ENCODE peak calls at places on chromosomes 6 and 20, in five cellular contexts. One of them, this sample, is unnamed.

GRCh38 chr20:37558779-37559178 is 31.1 kb upstream of the BLCAP start:
- DNase-seq in gastrocnemius medialis: no peak
- DNase-seq in IMR-90: no peak
- DNase-seq in right atrium auricular region: no peak
- DNase-seq in astrocyte: no peak
- DNase-seq in this sample: no peak

GRCh38 chr20:60011512-60012507 is 53.6 kb downstream of the CDH26 start:
- DNase-seq in gastrocnemius medialis: no peak
- DNase-seq in IMR-90: no peak
- DNase-seq in right atrium auricular region: no peak
- DNase-seq in astrocyte: no peak
- DNase-seq in this sample: no peak

GRCh38 chr6:43009124-43009523 is 4.6 kb downstream of the MEA1 start:
- DNase-seq in gastrocnemius medialis: peak
- DNase-seq in IMR-90: peak
- DNase-seq in right atrium auricular region: no peak
- DNase-seq in astrocyte: no peak
- DNase-seq in this sample: no peak

GRCh38 chr20:10218536-10219451 is at the start of gene SNAP25:
- DNase-seq in gastrocnemius medialis: no peak
- DNase-seq in IMR-90: peak
- DNase-seq in right atrium auricular region: peak
- DNase-seq in astrocyte: peak
- DNase-seq in this sample: no peak

GRCh38 chr6:31122803-31123706 is 2.8 kb upstream of the CDSN start:
- DNase-seq in gastrocnemius medialis: peak
- DNase-seq in IMR-90: peak
- DNase-seq in right atrium auricular region: peak
- DNase-seq in astrocyte: peak
- DNase-seq in this sample: no peak

GRCh38 chr20:3071610-3072529 is at the start of gene OXT:
- DNase-seq in gastrocnemius medialis: no peak
- DNase-seq in IMR-90: no peak
- DNase-seq in right atrium auricular region: no peak
- DNase-seq in astrocyte: no peak
- DNase-seq in this sample: no peak

GRCh38 chr20:44442298-44443070 is 33.2 kb upstream of the TTPAL start:
- DNase-seq in gastrocnemius medialis: no peak
- DNase-seq in IMR-90: no peak
- DNase-seq in right atrium auricular region: no peak
- DNase-seq in astrocyte: no peak
- DNase-seq in this sample: no peak

GRCh38 chr6:162074641-162075040 is 652.9 kb downstream of the PRKN start:
- DNase-seq in gastrocnemius medialis: no peak
- DNase-seq in IMR-90: no peak
- DNase-seq in right atrium auricular region: no peak
- DNase-seq in astrocyte: no peak
- DNase-seq in this sample: no peak

GRCh38 chr6:94341173-94341572 is 921.8 kb upstream of the EPHA7 start:
- DNase-seq in gastrocnemius medialis: no peak
- DNase-seq in IMR-90: no peak
- DNase-seq in right atrium auricular region: no peak
- DNase-seq in astrocyte: no peak
- DNase-seq in this sample: no peak

GRCh38 chr6:30154709-30155521 is 6.1 kb downstream of the TRIM10 start:
- DNase-seq in gastrocnemius medialis: no peak
- DNase-seq in IMR-90: peak
- DNase-seq in right atrium auricular region: no peak
- DNase-seq in astrocyte: peak
- DNase-seq in this sample: no peak

GRCh38 chr6:107962723-107963122 is 4.7 kb upstream of the SEC63 start:
- DNase-seq in gastrocnemius medialis: no peak
- DNase-seq in IMR-90: no peak
- DNase-seq in right atrium auricular region: no peak
- DNase-seq in astrocyte: no peak
- DNase-seq in this sample: no peak

GRCh38 chr20:21020656-21021004 is 85.5 kb downstream of the LINC00237 start:
- DNase-seq in gastrocnemius medialis: no peak
- DNase-seq in IMR-90: no peak
- DNase-seq in right atrium auricular region: no peak
- DNase-seq in astrocyte: no peak
- DNase-seq in this sample: no peak

GRCh38 chr6:123803456-123803861 is 206 bp upstream of the NKAIN2 start:
- DNase-seq in gastrocnemius medialis: no peak
- DNase-seq in IMR-90: no peak
- DNase-seq in right atrium auricular region: no peak
- DNase-seq in astrocyte: no peak
- DNase-seq in this sample: no peak

GRCh38 chr6:148364056-148364844 is 21.6 kb downstream of the SASH1 start:
- DNase-seq in gastrocnemius medialis: peak
- DNase-seq in IMR-90: peak
- DNase-seq in right atrium auricular region: no peak
- DNase-seq in astrocyte: peak
- DNase-seq in this sample: no peak

GRCh38 chr20:61753196-61753942 is 312.3 kb downstream of the TAF4 start:
- DNase-seq in gastrocnemius medialis: no peak
- DNase-seq in IMR-90: peak
- DNase-seq in right atrium auricular region: no peak
- DNase-seq in astrocyte: peak
- DNase-seq in this sample: no peak

GRCh38 chr6:110352603-110353303 is 5.4 kb downstream of the METTL24 start:
- DNase-seq in gastrocnemius medialis: no peak
- DNase-seq in IMR-90: peak
- DNase-seq in right atrium auricular region: no peak
- DNase-seq in astrocyte: peak
- DNase-seq in this sample: no peak

GRCh38 chr6:166589334-166589731 is 2.9 kb upstream of the RAMACL start:
- DNase-seq in gastrocnemius medialis: no peak
- DNase-seq in IMR-90: no peak
- DNase-seq in right atrium auricular region: no peak
- DNase-seq in astrocyte: no peak
- DNase-seq in this sample: no peak

GRCh38 chr6:26187981-26188635 is 100.9 kb downstream of the HFE start:
- DNase-seq in gastrocnemius medialis: no peak
- DNase-seq in IMR-90: peak
- DNase-seq in right atrium auricular region: no peak
- DNase-seq in astrocyte: no peak
- DNase-seq in this sample: no peak

GRCh38 chr6:163748886-163749285 is 334.4 kb downstream of the QKI start:
- DNase-seq in gastrocnemius medialis: no peak
- DNase-seq in IMR-90: no peak
- DNase-seq in right atrium auricular region: no peak
- DNase-seq in astrocyte: no peak
- DNase-seq in this sample: no peak

GRCh38 chr20:59783020-59784010 is 150.1 kb downstream of the SYCP2 start:
- DNase-seq in gastrocnemius medialis: no peak
- DNase-seq in IMR-90: peak
- DNase-seq in right atrium auricular region: peak
- DNase-seq in astrocyte: peak
- DNase-seq in this sample: no peak

GRCh38 chr6:56349196-56349595 is 101.8 kb upstream of the COL21A1 start:
- DNase-seq in gastrocnemius medialis: no peak
- DNase-seq in IMR-90: peak
- DNase-seq in right atrium auricular region: no peak
- DNase-seq in astrocyte: peak
- DNase-seq in this sample: no peak

GRCh38 chr20:31472395-31473330 is 2.3 kb downstream of the DEFB124 start:
- DNase-seq in gastrocnemius medialis: no peak
- DNase-seq in IMR-90: no peak
- DNase-seq in right atrium auricular region: no peak
- DNase-seq in astrocyte: no peak
- DNase-seq in this sample: no peak

GRCh38 chr20:37494301-37494700 is 26.7 kb upstream of the NNAT start:
- DNase-seq in gastrocnemius medialis: no peak
- DNase-seq in IMR-90: no peak
- DNase-seq in right atrium auricular region: no peak
- DNase-seq in astrocyte: no peak
- DNase-seq in this sample: no peak

GRCh38 chr20:957544-957943 is 41.4 kb upstream of the ANGPT4 start:
- DNase-seq in gastrocnemius medialis: no peak
- DNase-seq in IMR-90: peak
- DNase-seq in right atrium auricular region: no peak
- DNase-seq in astrocyte: no peak
- DNase-seq in this sample: no peak

GRCh38 chr6:90045535-90045934 is 151.3 kb downstream of the GJA10 start:
- DNase-seq in gastrocnemius medialis: no peak
- DNase-seq in IMR-90: peak
- DNase-seq in right atrium auricular region: no peak
- DNase-seq in astrocyte: peak
- DNase-seq in this sample: no peak

GRCh38 chr6:109165392-109165964 is 70.2 kb downstream of the CEP57L1 start:
- DNase-seq in gastrocnemius medialis: peak
- DNase-seq in IMR-90: peak
- DNase-seq in right atrium auricular region: no peak
- DNase-seq in astrocyte: peak
- DNase-seq in this sample: no peak

GRCh38 chr6:43972915-43973304 is 154.3 kb downstream of the MRPL14 start:
- DNase-seq in gastrocnemius medialis: peak
- DNase-seq in IMR-90: peak
- DNase-seq in right atrium auricular region: peak
- DNase-seq in astrocyte: peak
- DNase-seq in this sample: no peak

GRCh38 chr6:144362042-144363018 is 77.2 kb downstream of the UTRN start:
- DNase-seq in gastrocnemius medialis: no peak
- DNase-seq in IMR-90: no peak
- DNase-seq in right atrium auricular region: no peak
- DNase-seq in astrocyte: peak
- DNase-seq in this sample: no peak

GRCh38 chr20:24153101-24154040 is 164.8 kb upstream of the GGTLC1 start:
- DNase-seq in gastrocnemius medialis: no peak
- DNase-seq in IMR-90: no peak
- DNase-seq in right atrium auricular region: peak
- DNase-seq in astrocyte: no peak
- DNase-seq in this sample: no peak

DNA sequence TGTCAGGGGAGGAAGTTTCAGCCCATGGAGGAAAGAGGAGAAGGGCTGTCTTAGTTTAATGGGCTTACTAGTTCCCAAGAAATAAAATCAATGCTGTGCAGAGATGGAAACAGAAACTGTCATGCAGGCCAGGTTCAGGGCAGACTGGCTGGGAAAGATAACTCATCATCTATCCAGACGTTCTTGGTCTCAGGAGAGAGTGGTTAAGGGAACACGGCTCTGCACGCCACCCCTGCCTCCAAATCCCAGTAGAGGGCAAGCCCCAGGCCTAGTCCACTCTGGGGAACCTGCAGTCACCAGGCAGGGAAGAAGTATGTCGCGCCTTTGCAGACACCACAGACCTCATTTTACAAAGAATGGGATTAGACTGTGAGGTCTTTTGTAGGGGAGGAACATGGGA is 12.5 kb downstream of the ALDH8A1 start:
- DNase-seq in gastrocnemius medialis: no peak
- DNase-seq in IMR-90: peak
- DNase-seq in right atrium auricular region: no peak
- DNase-seq in astrocyte: peak
- DNase-seq in this sample: no peak
- TF ChIP-seq CTCF in gastrocnemius medialis: no peak
- TF ChIP-seq CTCF in IMR-90: no peak
- TF ChIP-seq CTCF in right atrium auricular region: no peak
- TF ChIP-seq CTCF in astrocyte: no peak
- TF ChIP-seq CTCF in this sample: no peak

GRCh38 chr20:16902657-16903056 is 154.5 kb downstream of the OTOR start:
- DNase-seq in gastrocnemius medialis: no peak
- DNase-seq in IMR-90: no peak
- DNase-seq in right atrium auricular region: no peak
- DNase-seq in astrocyte: no peak
- DNase-seq in this sample: no peak

DNA sequence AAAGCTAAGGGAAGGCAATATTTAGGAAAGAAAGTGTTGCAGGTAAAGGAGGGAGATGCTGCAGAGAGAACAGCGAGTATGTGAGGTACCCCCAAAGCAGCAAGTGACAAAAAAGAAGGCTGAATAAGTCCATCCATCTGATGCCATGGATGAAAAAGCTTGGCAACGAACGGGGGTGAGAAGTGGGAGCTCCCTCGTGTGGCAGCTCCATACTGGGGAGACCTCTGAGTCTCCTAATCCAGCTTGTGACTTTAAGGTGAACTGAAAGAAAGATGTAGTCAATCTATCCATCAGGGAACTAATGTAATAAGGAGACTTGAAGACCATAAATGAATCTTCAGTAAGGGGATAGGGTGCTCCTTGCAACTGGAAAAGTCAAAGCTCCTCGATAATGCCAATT is 156.6 kb downstream of the OTOR start:
- DNase-seq in gastrocnemius medialis: no peak
- DNase-seq in IMR-90: no peak
- DNase-seq in right atrium auricular region: no peak
- DNase-seq in astrocyte: no peak
- DNase-seq in this sample: no peak
- TF ChIP-seq CTCF in gastrocnemius medialis: no peak
- TF ChIP-seq CTCF in IMR-90: no peak
- TF ChIP-seq CTCF in right atrium auricular region: no peak
- TF ChIP-seq CTCF in astrocyte: no peak
- TF ChIP-seq CTCF in this sample: no peak

DNA sequence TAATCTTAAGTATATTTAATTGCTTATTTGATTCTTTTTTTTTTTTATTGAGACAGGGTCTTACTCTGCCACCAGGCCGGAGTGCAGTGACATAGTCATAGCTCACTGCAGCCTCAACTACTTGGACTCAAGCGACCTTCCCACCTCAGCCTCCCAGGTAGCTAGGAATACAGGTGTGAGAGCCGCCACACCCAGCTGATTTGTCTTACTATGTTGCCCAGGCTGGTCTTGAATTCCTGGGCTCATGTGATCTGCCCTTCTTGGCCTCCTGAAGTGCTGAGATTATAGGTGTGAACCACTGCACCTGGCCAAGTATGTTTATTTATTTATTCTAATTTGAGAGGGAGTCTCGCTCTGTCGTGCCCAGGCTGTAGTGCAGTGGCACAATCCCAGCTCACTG is 38.2 kb downstream of the PTPN1 start:
- DNase-seq in gastrocnemius medialis: no peak
- DNase-seq in IMR-90: no peak
- DNase-seq in right atrium auricular region: no peak
- DNase-seq in astrocyte: no peak
- DNase-seq in this sample: no peak
- TF ChIP-seq CTCF in gastrocnemius medialis: no peak
- TF ChIP-seq CTCF in IMR-90: no peak
- TF ChIP-seq CTCF in right atrium auricular region: no peak
- TF ChIP-seq CTCF in astrocyte: no peak
- TF ChIP-seq CTCF in this sample: no peak

DNA sequence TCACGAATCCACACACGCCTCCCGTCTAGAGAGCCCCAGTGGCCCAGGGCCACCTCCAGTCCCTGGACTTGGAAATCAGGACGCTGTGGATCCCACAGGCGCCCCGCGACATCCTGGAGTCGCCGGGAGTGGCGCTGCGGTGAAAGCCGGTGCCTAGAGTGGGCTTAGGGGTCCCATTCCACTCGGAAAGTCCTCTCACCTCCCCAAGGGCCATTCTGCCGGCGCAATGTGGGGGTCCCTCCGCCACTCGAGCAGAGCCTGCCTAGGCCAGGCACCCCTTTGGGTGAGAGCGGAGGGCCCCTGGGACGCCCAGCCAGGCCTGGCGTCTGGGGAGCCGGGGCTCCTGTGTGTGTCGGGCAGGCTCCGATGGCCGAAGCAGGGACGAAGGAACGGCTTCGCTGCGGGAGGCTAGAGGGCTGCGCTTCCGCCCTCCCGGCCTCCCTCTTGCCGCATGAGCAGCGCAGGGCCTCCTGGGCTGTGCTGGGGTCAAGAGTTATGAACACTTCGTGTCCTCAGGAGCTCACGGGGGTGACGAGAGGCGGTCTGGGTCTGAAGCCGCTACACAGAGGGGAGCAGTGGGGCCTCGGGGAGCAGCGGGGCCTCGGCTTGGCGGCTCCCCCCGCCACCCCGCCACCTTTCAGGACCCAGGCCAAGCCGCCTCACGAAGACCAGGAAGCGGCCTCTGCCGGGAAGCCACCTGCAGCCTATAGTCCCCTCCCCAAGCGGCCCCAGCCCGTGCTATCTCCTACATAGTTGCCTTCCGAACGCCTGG is 13.6 kb downstream of the POU3F2 start:
- DNase-seq in gastrocnemius medialis: no peak
- DNase-seq in IMR-90: no peak
- DNase-seq in right atrium auricular region: no peak
- DNase-seq in astrocyte: no peak
- DNase-seq in this sample: no peak
- TF ChIP-seq CTCF in gastrocnemius medialis: no peak
- TF ChIP-seq CTCF in IMR-90: no peak
- TF ChIP-seq CTCF in right atrium auricular region: peak
- TF ChIP-seq CTCF in astrocyte: no peak
- TF ChIP-seq CTCF in this sample: no peak